ENCODE peak calls at places on chromosomes 2 and 18, in nine cellular contexts. O, S, V, I, D, B, Q, Y and R are unnamed samples.

GRCh38 chr18:8661754-8662573 is 43.4 kb upstream of the MTCL1 start:
- DNase-seq in O (peak; percentile 37), S (no peak), V (no peak), I (no peak), D (no peak), B (no peak), Q (no peak), Y (peak; percentile 99), R (no peak)

GRCh38 chr18:41370740-41371623 is 584.1 kb upstream of the PIK3C3 start:
- DNase-seq in O (no peak), S (no peak), V (no peak), I (no peak), D (no peak), B (no peak), Q (no peak), Y (peak; percentile 65), R (no peak)

GRCh38 chr18:36333418-36333817 is 35.9 kb downstream of the FHOD3 start:
- DNase-seq in O (no peak), S (no peak), V (no peak), I (no peak), D (no peak), B (no peak), Q (no peak), Y (no peak), R (peak; percentile 55)

GRCh38 chr2:6072757-6073156 is 380.6 kb downstream of the SOX11 start:
- DNase-seq in O (no peak), S (no peak), V (no peak), I (no peak), D (no peak), B (no peak), Q (no peak), Y (peak; percentile 55), R (no peak)

GRCh38 chr18:3689091-3689490 is 239.1 kb downstream of the TGIF1 start:
- DNase-seq in O (no peak), S (no peak), V (no peak), I (no peak), D (no peak), B (no peak), Q (no peak), Y (no peak), R (no peak)

GRCh38 chr18:9992988-9993845 is 79.4 kb downstream of the VAPA start:
- DNase-seq in O (no peak), S (no peak), V (no peak), I (no peak), D (no peak), B (no peak), Q (no peak), Y (no peak), R (no peak)

GRCh38 chr2:235613671-235614070 is 119.8 kb downstream of the AGAP1 start:
- DNase-seq in O (no peak), S (no peak), V (no peak), I (no peak), D (no peak), B (no peak), Q (no peak), Y (no peak), R (no peak)

GRCh38 chr18:13260927-13261471 is 42.4 kb downstream of the LDLRAD4 start:
- DNase-seq in O (no peak), S (peak; percentile 23), V (peak; percentile 54), I (no peak), D (no peak), B (no peak), Q (no peak), Y (no peak), R (no peak)

GRCh38 chr2:157751462-157752058 is 122.9 kb upstream of the ACVR1C start:
- DNase-seq in O (no peak), S (no peak), V (no peak), I (no peak), D (no peak), B (no peak), Q (no peak), Y (peak; percentile 79), R (no peak)

GRCh38 chr2:26366957-26367356 is 20.4 kb upstream of the ADGRF3 start:
- DNase-seq in O (no peak), S (no peak), V (no peak), I (no peak), D (no peak), B (no peak), Q (no peak), Y (no peak), R (no peak)

GRCh38 chr2:62660582-62661262 is 44.8 kb upstream of the EHBP1 start:
- DNase-seq in O (no peak), S (no peak), V (no peak), I (no peak), D (no peak), B (no peak), Q (no peak), Y (no peak), R (no peak)

GRCh38 chr2:54073796-54074195 is 41.6 kb upstream of the ACYP2 start:
- DNase-seq in O (no peak), S (no peak), V (no peak), I (no peak), D (no peak), B (no peak), Q (no peak), Y (no peak), R (no peak)

DNA sequence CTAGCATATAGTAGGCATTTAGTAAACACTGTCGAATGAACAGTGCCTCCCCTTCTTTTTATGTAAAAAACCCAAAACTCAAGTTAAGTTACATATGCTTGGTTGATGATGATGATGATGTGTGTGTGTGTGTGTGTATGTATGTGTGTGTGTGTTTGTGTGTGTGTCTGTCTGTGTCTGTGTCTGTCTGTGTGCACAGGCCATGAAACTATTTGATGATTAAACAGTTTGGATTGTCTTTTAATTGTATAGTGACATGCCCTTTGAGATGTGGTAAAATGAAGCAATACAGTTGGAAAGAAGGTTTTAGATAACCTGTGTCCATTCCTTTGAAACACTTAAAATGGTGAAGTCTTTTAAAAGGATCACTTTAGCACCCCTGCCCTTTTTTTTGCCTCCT is 105.6 kb downstream of the MAP4K4 start:
- DNase-seq in O (no peak), S (no peak), V (no peak), I (no peak), D (no peak), B (no peak), Q (no peak), Y (no peak), R (no peak)
- H3K27ac ChIP-seq in O (no peak overlapping the region), S (no peak overlapping the region), V (no peak overlapping the region), I (no peak overlapping the region), D (no peak overlapping the region), B (no peak overlapping the region), Q (no peak overlapping the region), Y (no peak overlapping the region), R (no peak overlapping the region)

DNA sequence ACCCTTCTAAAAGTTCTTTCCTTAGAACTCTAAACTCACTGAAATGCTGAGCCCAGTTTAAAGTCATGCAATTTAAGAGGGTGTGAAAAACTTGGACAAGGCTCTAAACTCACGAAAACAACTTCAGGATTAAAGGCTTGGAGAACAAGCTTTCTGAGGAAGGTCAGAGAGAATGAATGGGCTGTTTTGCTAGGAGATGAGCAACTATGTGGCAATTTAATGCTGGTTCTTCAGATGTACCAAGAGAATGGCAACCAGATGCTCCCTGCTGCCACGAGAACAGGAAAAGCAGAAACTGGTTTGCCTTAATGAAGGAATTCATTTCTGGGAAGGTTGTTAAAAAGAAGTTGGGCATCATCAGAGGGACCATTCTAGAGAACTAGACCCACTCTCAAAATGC is 77.8 kb upstream of the PMAIP1 start:
- DNase-seq in O (no peak), S (no peak), V (no peak), I (no peak), D (no peak), B (no peak), Q (no peak), Y (no peak), R (no peak)
- H3K36me3 ChIP-seq in O (no peaks in the 10 kb centered on the region), S (no peaks in the 10 kb centered on the region), V (no peaks in the 10 kb centered on the region), I (no peaks in the 10 kb centered on the region), D (no peaks in the 10 kb centered on the region), B (no peaks in the 10 kb centered on the region), Q (no peaks in the 10 kb centered on the region), Y (no peaks in the 10 kb centered on the region), R (no peaks in the 10 kb centered on the region)

DNA sequence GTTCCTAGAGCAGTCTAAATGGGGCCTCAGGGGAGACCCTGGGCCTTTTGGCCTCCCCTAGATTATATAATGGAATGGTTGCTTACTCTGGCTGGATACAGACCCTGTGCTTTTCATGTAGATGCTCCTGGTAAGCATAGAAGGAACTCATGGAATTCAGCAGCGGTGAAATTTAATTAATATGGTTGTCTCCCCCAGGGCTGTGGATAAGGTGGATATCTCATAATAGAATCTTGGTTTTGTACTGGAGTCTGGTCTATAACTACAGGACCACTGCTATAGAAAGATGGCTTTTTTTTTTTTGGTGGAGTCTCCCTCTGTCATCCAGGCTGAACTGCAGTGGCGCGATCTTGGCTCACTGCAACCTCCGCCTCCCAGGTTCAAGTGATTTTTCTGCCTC is 84.5 kb downstream of the HRH4 start:
- DNase-seq in O (no peak), S (no peak), V (no peak), I (no peak), D (no peak), B (no peak), Q (no peak), Y (no peak), R (no peak)
- H3K27ac ChIP-seq in O (no peak overlapping the region), S (no peak overlapping the region), V (no peak overlapping the region), I (no peak overlapping the region), D (no peak overlapping the region), B (no peak overlapping the region), Q (no peak overlapping the region), Y (no peak overlapping the region), R (no peak overlapping the region)

GRCh38 chr2:238040918-238041317 is 19.9 kb upstream of the SCLY start:
- DNase-seq in O (no peak), S (no peak), V (no peak), I (no peak), D (no peak), B (no peak), Q (no peak), Y (no peak), R (no peak)

GRCh38 chr2:238039985-238040384 is 20.8 kb upstream of the SCLY start:
- DNase-seq in O (no peak), S (no peak), V (no peak), I (no peak), D (no peak), B (no peak), Q (no peak), Y (no peak), R (peak; percentile 32)

GRCh38 chr2:238043851-238044250 is 16.9 kb upstream of the SCLY start:
- DNase-seq in O (no peak), S (no peak), V (no peak), I (no peak), D (no peak), B (no peak), Q (no peak), Y (no peak), R (no peak)

GRCh38 chr2:238045575-238045974 is 15.2 kb upstream of the SCLY start:
- DNase-seq in O (no peak), S (no peak), V (no peak), I (no peak), D (no peak), B (no peak), Q (no peak), Y (no peak), R (no peak)

DNA sequence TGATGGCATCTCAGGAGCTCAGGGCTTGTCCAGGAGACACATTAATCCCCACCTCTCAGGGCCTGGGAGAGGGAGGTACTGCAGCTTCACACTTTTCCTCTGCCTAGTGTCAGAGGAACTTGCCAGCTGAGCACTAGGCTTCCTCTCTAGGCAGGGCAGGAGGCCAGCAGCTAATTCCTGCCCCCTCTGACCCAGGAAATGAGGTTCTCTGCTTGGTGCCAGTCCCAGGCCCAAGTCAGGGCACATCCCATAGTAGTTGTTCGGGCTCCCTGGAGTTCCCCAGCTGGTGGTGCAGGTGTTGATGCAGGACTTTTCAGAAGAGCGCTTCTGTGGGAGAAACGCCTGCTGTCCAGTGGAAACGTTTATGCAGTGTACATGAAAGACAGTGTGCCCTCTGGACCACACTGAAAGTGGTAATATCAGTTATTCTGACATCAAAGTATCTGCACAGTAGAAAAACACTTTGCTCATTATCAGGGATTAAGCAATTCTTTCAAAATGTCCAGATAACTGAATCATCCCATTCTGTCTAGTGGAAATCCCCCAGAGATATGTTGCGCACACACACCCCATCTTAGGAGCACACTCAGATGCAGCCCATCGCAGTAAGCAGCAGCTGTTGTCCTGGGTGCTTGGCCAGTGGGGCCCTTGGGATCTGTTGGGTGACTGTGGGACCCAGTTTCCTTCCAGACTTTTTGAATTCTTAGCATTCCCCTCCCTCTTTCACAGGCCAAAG is 17.8 kb upstream of the SCLY start:
- DNase-seq in O (no peak), S (no peak), V (no peak), I (no peak), D (no peak), B (no peak), Q (no peak), Y (no peak), R (no peak)
- H3K36me3 ChIP-seq in O (peaks cover 18% of the 10 kb centered on the region), S (peaks cover 42% of the 10 kb centered on the region), V (peaks cover 32% of the 10 kb centered on the region), I (peaks cover 3% of the 10 kb centered on the region), D (peaks cover 29% of the 10 kb centered on the region), B (peaks cover 43% of the 10 kb centered on the region), Q (no peaks in the 10 kb centered on the region), Y (no peaks in the 10 kb centered on the region), R (peaks cover 32% of the 10 kb centered on the region)